ENCODE peak calls at places on chromosomes 2 and 18, in five cellular contexts. L is BE2C, H is T-helper 2 cell, F is frontal cortex, J is left kidney. Z is an unnamed sample.

GRCh38 chr2:238922435-238922834 is 74.5 kb downstream of the TWIST2 start:
- DNase-seq in L (no peak), H (no peak), F (no peak), J (no peak), Z (no peak)

GRCh38 chr2:172726172-172726735 is 9.4 kb upstream of the RAPGEF4 start:
- DNase-seq in L (no peak), H (no peak), F (no peak), J (peak; percentile 10), Z (peak; percentile 39)

GRCh38 chr2:24423095-24423494 is 62.8 kb upstream of the ITSN2 start:
- DNase-seq in L (no peak), H (no peak), F (no peak), J (no peak), Z (no peak)

GRCh38 chr2:151614606-151615306 is 119.5 kb downstream of the NEB start:
- DNase-seq in L (no peak), H (no peak), F (no peak), J (no peak), Z (no peak)

GRCh38 chr2:105814291-105814940 is 69.7 kb downstream of the NCK2 start:
- DNase-seq in L (no peak), H (no peak), F (no peak), J (no peak), Z (no peak)

GRCh38 chr18:55833543-55833942 is 245.6 kb upstream of the TCF4 start:
- DNase-seq in L (no peak), H (no peak), F (no peak), J (no peak), Z (no peak)

GRCh38 chr2:104026726-104027125 is 827.2 kb upstream of the POU3F3 start:
- DNase-seq in L (no peak), H (no peak), F (no peak), J (peak; percentile 18), Z (no peak)

GRCh38 chr2:174300114-174300513 is 34.6 kb upstream of the SP9 start:
- DNase-seq in L (no peak), H (no peak), F (no peak), J (no peak), Z (no peak)

GRCh38 chr2:176269319-176270099 is at the start of gene MTX2:
- DNase-seq in L (peak; percentile 80), H (peak; percentile 36), F (peak; percentile 67), J (peak; percentile 95), Z (peak; percentile 90)

GRCh38 chr18:519019-519879 is 18.7 kb upstream of the COLEC12 start:
- DNase-seq in L (no peak), H (no peak), F (no peak), J (peak; percentile 67), Z (peak; percentile 87)

GRCh38 chr18:21513292-21513691 is 87.2 kb downstream of the ESCO1 start:
- DNase-seq in L (no peak), H (no peak), F (no peak), J (no peak), Z (no peak)

GRCh38 chr2:66494708-66495107 is 59.8 kb downstream of the MEIS1 start:
- DNase-seq in L (no peak), H (no peak), F (no peak), J (no peak), Z (no peak)

GRCh38 chr2:70645733-70646420 is 92.3 kb upstream of the TGFA start:
- DNase-seq in L (no peak), H (no peak), F (no peak), J (peak; percentile 64), Z (peak; percentile 35)

GRCh38 chr18:48676346-48676745 is 137.5 kb downstream of the CTIF start:
- DNase-seq in L (no peak), H (no peak), F (no peak), J (no peak), Z (no peak)

GRCh38 chr2:189592353-189592984 is 11.9 kb upstream of the SLC40A1 start:
- DNase-seq in L (no peak), H (no peak), F (no peak), J (no peak), Z (peak; percentile 27)

GRCh38 chr2:27717070-27717453 is 53.4 kb downstream of the SLC4A1AP start:
- DNase-seq in L (peak; percentile 84), H (no peak), F (no peak), J (peak; percentile 72), Z (no peak)

GRCh38 chr18:36692909-36693308 is 135.9 kb downstream of the TPGS2 start:
- DNase-seq in L (no peak), H (no peak), F (no peak), J (no peak), Z (no peak)

GRCh38 chr2:16182841-16183240 is 242.5 kb downstream of the MYCN start:
- DNase-seq in L (no peak), H (no peak), F (no peak), J (no peak), Z (no peak)

GRCh38 chr18:30709598-30709997 is 332.9 kb downstream of the DSC3 start:
- DNase-seq in L (no peak), H (no peak), F (no peak), J (no peak), Z (no peak)

GRCh38 chr18:37778417-37779165 is 213.0 kb upstream of the CELF4 start:
- DNase-seq in L (peak; percentile 73), H (no peak), F (peak; percentile 29), J (peak; percentile 92), Z (peak; percentile 71)

GRCh38 chr2:204282525-204282924 is 262.8 kb upstream of the PARD3B start:
- DNase-seq in L (no peak), H (no peak), F (no peak), J (peak; percentile 84), Z (no peak)

GRCh38 chr2:45119038-45119437 is 109.8 kb upstream of the SIX2 start:
- DNase-seq in L (no peak), H (no peak), F (no peak), J (peak; percentile 32), Z (no peak)

GRCh38 chr2:190841707-190842505 is 38.7 kb upstream of the GLS start:
- DNase-seq in L (no peak), H (no peak), F (no peak), J (no peak), Z (no peak)

GRCh38 chr2:69604844-69605243 is 38.7 kb downstream of the AAK1 start:
- DNase-seq in L (no peak), H (no peak), F (no peak), J (no peak), Z (no peak)

GRCh38 chr2:54665436-54665856 is 58.0 kb upstream of the EML6 start:
- DNase-seq in L (peak; percentile 68), H (no peak), F (no peak), J (peak; percentile 76), Z (peak; percentile 88)

GRCh38 chr18:73136134-73136533 is 268.3 kb upstream of the NETO1 start:
- DNase-seq in L (no peak), H (no peak), F (no peak), J (no peak), Z (peak; percentile 62)

GRCh38 chr2:160105366-160105765 is 43.0 kb upstream of the PLA2R1 start:
- DNase-seq in L (no peak), H (no peak), F (no peak), J (no peak), Z (no peak)

GRCh38 chr18:61606759-61607158 is 273.5 kb downstream of the CDH20 start:
- DNase-seq in L (no peak), H (no peak), F (no peak), J (peak; percentile 73), Z (peak; percentile 85)

GRCh38 chr2:176130153-176130916 is 830 bp downstream of the HOXD8 start:
- DNase-seq in L (peak; percentile 65), H (no peak), F (no peak), J (peak; percentile 98), Z (peak; percentile 38)

GRCh38 chr2:152033146-152033545 is 65.7 kb downstream of the CACNB4 start:
- DNase-seq in L (no peak), H (no peak), F (no peak), J (no peak), Z (no peak)

GRCh38 chr2:127411609-127412370 is 6.4 kb upstream of the PROC start:
- DNase-seq in L (no peak), H (no peak), F (no peak), J (no peak), Z (no peak)

GRCh38 chr2:152825834-152826233 is 107.4 kb downstream of the ARL6IP6 start:
- DNase-seq in L (no peak), H (no peak), F (no peak), J (no peak), Z (no peak)

GRCh38 chr2:176122266-176122632 is 270 bp upstream of the HOXD9 start:
- DNase-seq in L (peak; percentile 49), H (no peak), F (no peak), J (peak; percentile 76), Z (no peak)

GRCh38 chr2:45754087-45755015 is 102.9 kb downstream of the PRKCE start:
- DNase-seq in L (no peak), H (no peak), F (no peak), J (no peak), Z (no peak)

GRCh38 chr2:224847961-224848850 is 132.0 kb upstream of the CCDC195 start:
- DNase-seq in L (peak; percentile 31), H (no peak), F (no peak), J (peak; percentile 8), Z (no peak)

GRCh38 chr18:49763590-49763989 is 49.7 kb downstream of the ACAA2 start:
- DNase-seq in L (no peak), H (no peak), F (no peak), J (no peak), Z (no peak)

GRCh38 chr2:100124746-100125145 is 17.6 kb downstream of the AFF3 start:
- DNase-seq in L (no peak), H (no peak), F (no peak), J (no peak), Z (no peak)

GRCh38 chr2:38603402-38604265 is 906 bp upstream of the HNRNPLL start:
- DNase-seq in L (peak; percentile 87), H (peak; percentile 65), F (peak; percentile 59), J (peak; percentile 94), Z (peak; percentile 70)

GRCh38 chr2:192010073-192010472 is 163.2 kb upstream of the CAVIN2 start:
- DNase-seq in L (no peak), H (no peak), F (no peak), J (no peak), Z (no peak)

Z was measured in Kasumi-1.